ENCODE peak calls at places on chromosomes 11 and 22, in six cellular contexts. One of them, this sample, is unnamed.

GRCh38 chr11:11584446-11584810 is 37.4 kb downstream of the GALNT18 start:
- DNase-seq in NCI-H1417: no peak
- DNase-seq in fibroblast of pulmonary artery: peak; percentile 27
- DNase-seq in tibial artery: peak; percentile 58
- DNase-seq in LHCN-M2: peak; percentile 86
- DNase-seq in AG08395: peak; percentile 62
- DNase-seq in this sample: peak; percentile 69

GRCh38 chr22:29642694-29643093 is 39.3 kb downstream of the NF2 start:
- DNase-seq in NCI-H1417: peak; percentile 2
- DNase-seq in fibroblast of pulmonary artery: no peak
- DNase-seq in AG08395: no peak
- DNase-seq in LHCN-M2: no peak
- DNase-seq in tibial artery: no peak
- DNase-seq in this sample: no peak

GRCh38 chr11:116882386-116882785 is 45.0 kb upstream of the APOA1 start:
- DNase-seq in LHCN-M2: peak; percentile 80
- DNase-seq in fibroblast of pulmonary artery: peak; percentile 13
- DNase-seq in AG08395: peak; percentile 84
- DNase-seq in tibial artery: no peak
- DNase-seq in NCI-H1417: no peak
- DNase-seq in this sample: peak; percentile 86

GRCh38 chr11:44120169-44120568 is 24.7 kb downstream of the EXT2 start:
- DNase-seq in tibial artery: no peak
- DNase-seq in LHCN-M2: no peak
- DNase-seq in AG08395: no peak
- DNase-seq in NCI-H1417: peak; percentile 9
- DNase-seq in fibroblast of pulmonary artery: no peak
- DNase-seq in this sample: no peak

GRCh38 chr22:49936973-49937757 is 18.7 kb downstream of the CRELD2 start:
- DNase-seq in NCI-H1417: peak; percentile 60
- DNase-seq in tibial artery: no peak
- DNase-seq in LHCN-M2: no peak
- DNase-seq in AG08395: no peak
- DNase-seq in fibroblast of pulmonary artery: no peak
- DNase-seq in this sample: no peak

GRCh38 chr22:25714070-25714469 is 27.9 kb upstream of the MYO18B start:
- DNase-seq in AG08395: no peak
- DNase-seq in tibial artery: no peak
- DNase-seq in NCI-H1417: no peak
- DNase-seq in LHCN-M2: no peak
- DNase-seq in fibroblast of pulmonary artery: no peak
- DNase-seq in this sample: no peak

GRCh38 chr11:79076526-79077115 is 364.2 kb downstream of the TENM4 start:
- DNase-seq in AG08395: peak; percentile 49
- DNase-seq in LHCN-M2: no peak
- DNase-seq in fibroblast of pulmonary artery: peak; percentile 59
- DNase-seq in tibial artery: no peak
- DNase-seq in NCI-H1417: peak; percentile 61
- DNase-seq in this sample: peak; percentile 75

GRCh38 chr11:125166347-125166841 is 1.8 kb downstream of the PKNOX2 start:
- DNase-seq in fibroblast of pulmonary artery: peak; percentile 33
- DNase-seq in NCI-H1417: no peak
- DNase-seq in AG08395: no peak
- DNase-seq in LHCN-M2: peak; percentile 52
- DNase-seq in tibial artery: peak; percentile 78
- DNase-seq in this sample: peak; percentile 53

GRCh38 chr11:85884581-85885021 is 29.4 kb downstream of the CCDC83 start:
- DNase-seq in NCI-H1417: no peak
- DNase-seq in fibroblast of pulmonary artery: no peak
- DNase-seq in AG08395: no peak
- DNase-seq in tibial artery: no peak
- DNase-seq in LHCN-M2: peak; percentile 44
- DNase-seq in this sample: no peak

GRCh38 chr11:7672960-7673723 is at the start of gene CYB5R2:
- DNase-seq in fibroblast of pulmonary artery: peak; percentile 58
- DNase-seq in NCI-H1417: no peak
- DNase-seq in tibial artery: peak; percentile 85
- DNase-seq in LHCN-M2: no peak
- DNase-seq in AG08395: peak; percentile 85
- DNase-seq in this sample: peak; percentile 92

GRCh38 chr11:114110123-114110522 is 50.6 kb downstream of the ZBTB16 start:
- DNase-seq in NCI-H1417: no peak
- DNase-seq in AG08395: no peak
- DNase-seq in tibial artery: no peak
- DNase-seq in LHCN-M2: no peak
- DNase-seq in fibroblast of pulmonary artery: no peak
- DNase-seq in this sample: no peak

GRCh38 chr11:30216534-30216933 is 14.3 kb upstream of the FSHB start:
- DNase-seq in fibroblast of pulmonary artery: no peak
- DNase-seq in NCI-H1417: no peak
- DNase-seq in LHCN-M2: no peak
- DNase-seq in AG08395: no peak
- DNase-seq in tibial artery: no peak
- DNase-seq in this sample: no peak

GRCh38 chr11:121478895-121479281 is 26.1 kb upstream of the SORL1-AS1 start:
- DNase-seq in AG08395: no peak
- DNase-seq in tibial artery: no peak
- DNase-seq in fibroblast of pulmonary artery: no peak
- DNase-seq in LHCN-M2: no peak
- DNase-seq in NCI-H1417: no peak
- DNase-seq in this sample: no peak

GRCh38 chr11:64447717-64448598 is 89.0 kb downstream of the RPS6KA4 start:
- DNase-seq in LHCN-M2: peak; percentile 34
- DNase-seq in fibroblast of pulmonary artery: peak; percentile 7
- DNase-seq in NCI-H1417: peak; percentile 74
- DNase-seq in AG08395: peak; percentile 48
- DNase-seq in tibial artery: peak; percentile 89
- DNase-seq in this sample: peak; percentile 66

GRCh38 chr11:63610604-63611394 is 3.4 kb downstream of the PLAAT3 start:
- DNase-seq in tibial artery: no peak
- DNase-seq in AG08395: no peak
- DNase-seq in NCI-H1417: peak; percentile 78
- DNase-seq in LHCN-M2: no peak
- DNase-seq in fibroblast of pulmonary artery: no peak
- DNase-seq in this sample: no peak

GRCh38 chr22:45010532-45010900 is 711 bp upstream of the PHF21B start:
- DNase-seq in fibroblast of pulmonary artery: no peak
- DNase-seq in LHCN-M2: no peak
- DNase-seq in AG08395: no peak
- DNase-seq in NCI-H1417: peak; percentile 72
- DNase-seq in tibial artery: no peak
- DNase-seq in this sample: no peak

GRCh38 chr11:10351768-10352641 is 47.1 kb downstream of the ADM start:
- DNase-seq in fibroblast of pulmonary artery: peak; percentile 92
- DNase-seq in tibial artery: no peak
- DNase-seq in AG08395: peak; percentile 69
- DNase-seq in LHCN-M2: peak; percentile 84
- DNase-seq in NCI-H1417: peak; percentile 91
- DNase-seq in this sample: peak; percentile 77

GRCh38 chr11:44774131-44774530 is 47.4 kb downstream of the TSPAN18 start:
- DNase-seq in AG08395: peak; percentile 45
- DNase-seq in LHCN-M2: no peak
- DNase-seq in tibial artery: no peak
- DNase-seq in NCI-H1417: no peak
- DNase-seq in fibroblast of pulmonary artery: no peak
- DNase-seq in this sample: peak; percentile 42

GRCh38 chr22:46054091-46054877 is 77.3 kb upstream of the WNT7B start:
- DNase-seq in tibial artery: peak; percentile 86
- DNase-seq in NCI-H1417: no peak
- DNase-seq in AG08395: peak; percentile 91
- DNase-seq in fibroblast of pulmonary artery: peak; percentile 77
- DNase-seq in LHCN-M2: peak; percentile 77
- DNase-seq in this sample: peak; percentile 87

GRCh38 chr11:46710821-46711269 is 8.2 kb upstream of the F2 start:
- DNase-seq in AG08395: peak; percentile 93
- DNase-seq in NCI-H1417: no peak
- DNase-seq in tibial artery: peak; percentile 94
- DNase-seq in fibroblast of pulmonary artery: peak; percentile 93
- DNase-seq in LHCN-M2: peak; percentile 99
- DNase-seq in this sample: peak; percentile 91

GRCh38 chr11:5620606-5621521 is 3.9 kb upstream of the TRIM34 start:
- DNase-seq in LHCN-M2: peak; percentile 90
- DNase-seq in fibroblast of pulmonary artery: peak; percentile 82
- DNase-seq in NCI-H1417: peak; percentile 1
- DNase-seq in tibial artery: no peak
- DNase-seq in AG08395: peak; percentile 76
- DNase-seq in this sample: peak; percentile 76

GRCh38 chr11:132217856-132218255 is 847.4 kb downstream of the NTM start:
- DNase-seq in AG08395: no peak
- DNase-seq in fibroblast of pulmonary artery: no peak
- DNase-seq in LHCN-M2: no peak
- DNase-seq in NCI-H1417: no peak
- DNase-seq in tibial artery: no peak
- DNase-seq in this sample: no peak

GRCh38 chr11:68942090-68942620 is 38.5 kb downstream of the IGHMBP2 start:
- DNase-seq in fibroblast of pulmonary artery: no peak
- DNase-seq in LHCN-M2: no peak
- DNase-seq in tibial artery: peak; percentile 63
- DNase-seq in AG08395: peak; percentile 26
- DNase-seq in NCI-H1417: no peak
- DNase-seq in this sample: peak; percentile 43

This sample was measured in AG20443.